ENCODE peak calls at places on chromosomes 11 and 22, in six cellular contexts. Q is IMR-90, V is adrenal gland, L is endodermal cell, T is hepatocyte, S is GM23248. E is an unnamed sample. For H3K4me1, the result is how much of the 10 kb centered on the place peaks cover.

GRCh38 chr11:36196476-36197099 is 92.6 kb downstream of the COMMD9 start:
- DNase-seq in Q (peak), V (no peak), L (no peak), T (peak), S (no peak), E (peak)

GRCh38 chr11:25596701-25597100 is 735.2 kb upstream of the ANO3 start:
- DNase-seq in Q (no peak), V (no peak), L (no peak), T (no peak), S (no peak), E (no peak)

GRCh38 chr11:8266246-8267241 is 2.9 kb upstream of the LMO1 start:
- DNase-seq in Q (no peak), V (no peak), L (peak), T (no peak), S (no peak), E (no peak)

GRCh38 chr11:1425439-1425838 is 35.7 kb downstream of the BRSK2 start:
- DNase-seq in Q (no peak), V (no peak), L (no peak), T (no peak), S (no peak), E (no peak)

GRCh38 chr11:91366816-91367215 is 857.8 kb upstream of the FAT3 start:
- DNase-seq in Q (no peak), V (no peak), L (no peak), T (no peak), S (no peak), E (no peak)

GRCh38 chr22:22977479-22978200 is 90.0 kb downstream of the IGLL5 start:
- DNase-seq in Q (no peak), V (no peak), L (no peak), T (no peak), S (no peak), E (no peak)

GRCh38 chr22:30336752-30337460 is 10.2 kb upstream of the TBC1D10A start:
- DNase-seq in Q (no peak), V (no peak), L (no peak), T (no peak), S (no peak), E (no peak)

GRCh38 chr11:44627911-44628729 is 62.7 kb downstream of the CD82 start:
- DNase-seq in Q (peak), V (peak), L (peak), T (peak), S (peak), E (peak)

GRCh38 chr22:38305481-38306448 is 11.5 kb downstream of the CSNK1E start:
- DNase-seq in Q (peak), V (no peak), L (peak), T (peak), S (peak), E (no peak)

GRCh38 chr22:17781319-17782031 is 7.2 kb upstream of the BID start:
- DNase-seq in Q (peak), V (peak), L (no peak), T (peak), S (peak), E (no peak)

GRCh38 chr22:37918580-37919274 is 12.6 kb downstream of the MICALL1 start:
- DNase-seq in Q (no peak), V (no peak), L (no peak), T (no peak), S (no peak), E (no peak)

GRCh38 chr22:24178502-24179440 is 2.5 kb upstream of the SUSD2 start:
- DNase-seq in Q (no peak), V (no peak), L (peak), T (no peak), S (peak), E (no peak)

GRCh38 chr22:47593911-47594311 is 831.5 kb downstream of the TBC1D22A start:
- DNase-seq in Q (no peak), V (no peak), L (peak), T (no peak), S (no peak), E (no peak)

GRCh38 chr11:67022961-67023956 is at the start of gene SYT12:
- DNase-seq in Q (no peak), V (peak), L (peak), T (peak), S (peak), E (no peak)

GRCh38 chr11:28836285-28837081 is 728.3 kb downstream of the METTL15 start:
- DNase-seq in Q (peak), V (no peak), L (no peak), T (peak), S (peak), E (no peak)

GRCh38 chr11:94838027-94838610 is 70.0 kb downstream of the AMOTL1 start:
- DNase-seq in Q (no peak), V (no peak), L (no peak), T (no peak), S (no peak), E (no peak)

GRCh38 chr11:2825261-2825885 is 60.2 kb downstream of the CDKN1C start:
- DNase-seq in Q (peak), V (peak), L (no peak), T (peak), S (peak), E (peak)

GRCh38 chr11:16862733-16863132 is 124.3 kb downstream of the C11orf58 start:
- DNase-seq in Q (no peak), V (no peak), L (no peak), T (no peak), S (peak), E (no peak)

GRCh38 chr11:110147965-110148709 is 54.9 kb downstream of the ZC3H12C start:
- DNase-seq in Q (peak), V (no peak), L (no peak), T (no peak), S (peak), E (no peak)

GRCh38 chr11:126710804-126711399 is 289.7 kb downstream of the KIRREL3 start:
- DNase-seq in Q (no peak), V (no peak), L (no peak), T (no peak), S (no peak), E (no peak)

GRCh38 chr11:74490945-74491344 is 2.6 kb downstream of the LIPT2 start:
- DNase-seq in Q (no peak), V (no peak), L (no peak), T (no peak), S (no peak), E (no peak)

GRCh38 chr11:10650630-10651029 is 42.9 kb downstream of the IRAG1 start:
- DNase-seq in Q (no peak), V (no peak), L (no peak), T (no peak), S (no peak), E (no peak)

GRCh38 chr11:36141595-36141994 is 147.6 kb downstream of the COMMD9 start:
- DNase-seq in Q (no peak), V (no peak), L (no peak), T (no peak), S (no peak), E (no peak)

GRCh38 chr22:20034143-20034542 is 13.2 kb downstream of the TANGO2 start:
- DNase-seq in Q (no peak), V (no peak), L (no peak), T (no peak), S (peak), E (no peak)

GRCh38 chr11:8045839-8046238 is 35.2 kb upstream of the TUB start:
- DNase-seq in Q (no peak), V (no peak), L (no peak), T (no peak), S (no peak), E (no peak)

GRCh38 chr22:27774200-27774599 is 27.4 kb downstream of the MN1 start:
- DNase-seq in Q (no peak), V (no peak), L (no peak), T (no peak), S (no peak), E (no peak)

GRCh38 chr22:47406896-47407295 is 644.4 kb downstream of the TBC1D22A start:
- DNase-seq in Q (no peak), V (no peak), L (no peak), T (no peak), S (no peak), E (no peak)

GRCh38 chr22:48222742-48223487 is 1460.5 kb downstream of the TBC1D22A start:
- DNase-seq in Q (no peak), V (no peak), L (no peak), T (no peak), S (no peak), E (no peak)

GRCh38 chr11:111452146-111452545 is 60.0 kb downstream of the BTG4 start:
- DNase-seq in Q (peak), V (no peak), L (peak), T (no peak), S (peak), E (no peak)

GRCh38 chr11:67371549-67372231 is 1.7 kb downstream of the CLCF1 start:
- DNase-seq in Q (peak), V (peak), L (peak), T (peak), S (peak), E (no peak)

GRCh38 chr11:93169950-93170561 is 27.7 kb downstream of the SLC36A4 start:
- DNase-seq in Q (peak), V (no peak), L (no peak), T (peak), S (peak), E (no peak)

GRCh38 chr11:103358251-103358650 is 249.0 kb downstream of the DYNC2H1 start:
- DNase-seq in Q (peak), V (no peak), L (no peak), T (no peak), S (no peak), E (no peak)

GRCh38 chr11:103349595-103349994 is 240.4 kb downstream of the DYNC2H1 start:
- DNase-seq in Q (no peak), V (no peak), L (no peak), T (no peak), S (no peak), E (no peak)

GRCh38 chr11:103359221-103359620 is 250.0 kb downstream of the DYNC2H1 start:
- DNase-seq in Q (peak), V (no peak), L (no peak), T (no peak), S (no peak), E (no peak)

DNA sequence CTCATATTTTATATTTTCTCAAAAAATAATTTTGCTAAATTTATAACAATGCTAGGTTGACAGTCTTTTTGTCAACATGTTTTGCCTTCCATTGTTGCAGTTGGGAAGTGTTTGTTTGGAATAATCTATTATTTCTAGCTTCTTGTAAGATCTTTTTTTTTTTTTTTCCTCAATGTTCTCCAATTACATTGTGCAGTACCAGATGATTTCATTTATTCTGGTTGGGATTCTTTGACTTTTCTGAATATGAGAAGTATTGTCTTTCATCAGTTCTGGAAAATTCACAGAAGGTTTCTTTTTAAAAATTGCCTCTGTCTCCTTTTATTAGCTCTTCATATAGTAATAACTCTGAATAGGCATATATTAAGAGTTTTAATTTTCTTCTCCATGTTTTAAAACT is 245.4 kb downstream of the DYNC2H1 start:
- DNase-seq in Q (no peak), V (no peak), L (no peak), T (no peak), S (no peak), E (no peak)
- H3K4me1 ChIP-seq in Q (under half), V (under half), L (under half), T (under half), S (under half), E (under half)

GRCh38 chr22:36419177-36419911 is 31.6 kb upstream of the MYH9 start:
- DNase-seq in Q (peak), V (peak), L (peak), T (peak), S (peak), E (peak)
- H3K27ac ChIP-seq in Q (peak), V (peak), L (no peak), T (peak), S (no peak), E (peak)

GRCh38 chr22:49962751-49963646 is 2.4 kb downstream of the PIM3 start:
- DNase-seq in Q (no peak), V (peak), L (peak), T (peak), S (no peak), E (peak)
- H3K4me1 ChIP-seq in Q (under half), V (half or more), L (under half), T (under half), S (under half), E (under half)

DNA sequence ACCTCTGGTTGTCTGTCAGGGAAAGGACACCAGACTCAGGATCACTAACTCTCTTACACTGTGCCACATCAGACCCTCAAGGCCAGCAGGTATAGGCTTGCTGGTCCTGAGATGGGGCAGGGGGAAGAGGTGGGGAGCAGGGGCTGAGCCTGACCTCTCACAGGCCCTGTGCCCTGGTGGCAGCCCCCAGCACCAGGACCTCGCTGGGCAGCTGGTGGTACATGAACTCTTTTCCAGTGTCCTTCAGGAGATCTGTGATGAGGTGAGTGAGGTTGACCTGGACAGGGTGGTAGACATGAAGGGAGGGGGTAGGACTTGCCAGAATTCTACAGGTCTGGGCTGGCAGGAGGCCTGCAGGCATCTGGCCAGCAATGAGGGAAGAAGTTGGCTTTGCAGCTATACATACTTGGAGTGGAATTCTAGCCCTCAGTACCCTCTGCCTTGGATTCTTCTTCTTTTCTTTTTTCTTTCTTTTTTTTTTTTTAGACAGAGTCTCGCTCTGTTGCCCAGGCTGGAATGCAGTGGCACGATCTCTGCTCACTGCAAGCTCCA is 1.4 kb downstream of the NUDT22 start:
- DNase-seq in Q (no peak), V (no peak), L (no peak), T (no peak), S (no peak), E (no peak)
- H3K27ac ChIP-seq in Q (no peak), V (no peak), L (no peak), T (no peak), S (no peak), E (no peak)

DNA sequence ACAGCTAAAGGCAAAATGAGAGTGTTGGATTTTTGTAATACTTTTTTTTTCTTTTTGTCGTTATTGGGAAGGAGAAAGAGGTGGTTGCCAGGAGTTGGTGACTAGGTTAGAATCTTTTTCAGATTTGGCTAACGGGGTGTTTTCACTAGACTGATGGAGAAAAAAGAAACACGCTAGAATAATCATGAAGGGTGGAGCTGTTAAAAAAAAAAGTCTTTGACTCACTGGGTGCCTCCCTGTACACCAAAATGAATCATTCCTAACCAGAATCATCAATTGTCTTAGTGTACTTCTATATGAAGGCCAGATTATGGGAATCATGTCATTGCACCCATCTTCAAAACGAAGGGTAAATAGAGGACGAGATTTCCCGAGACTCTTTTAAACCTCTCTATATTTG is 12.6 kb downstream of the BLID start:
- DNase-seq in Q (peak), V (no peak), L (no peak), T (no peak), S (peak), E (no peak)
- H3K4me1 ChIP-seq in Q (under half), V (under half), L (under half), T (under half), S (half or more), E (under half)

GRCh38 chr11:12220305-12220704 is 109.9 kb downstream of the MICAL2 start:
- DNase-seq in Q (no peak), V (peak), L (no peak), T (no peak), S (no peak), E (peak)

GRCh38 chr11:12222099-12222751 is 111.8 kb downstream of the MICAL2 start:
- DNase-seq in Q (no peak), V (no peak), L (no peak), T (no peak), S (no peak), E (peak)

GRCh38 chr11:12219732-12220131 is 109.3 kb downstream of the MICAL2 start:
- DNase-seq in Q (peak), V (no peak), L (no peak), T (no peak), S (no peak), E (no peak)

GRCh38 chr11:12218909-12219308 is 108.5 kb downstream of the MICAL2 start:
- DNase-seq in Q (no peak), V (no peak), L (no peak), T (peak), S (no peak), E (no peak)

DNA sequence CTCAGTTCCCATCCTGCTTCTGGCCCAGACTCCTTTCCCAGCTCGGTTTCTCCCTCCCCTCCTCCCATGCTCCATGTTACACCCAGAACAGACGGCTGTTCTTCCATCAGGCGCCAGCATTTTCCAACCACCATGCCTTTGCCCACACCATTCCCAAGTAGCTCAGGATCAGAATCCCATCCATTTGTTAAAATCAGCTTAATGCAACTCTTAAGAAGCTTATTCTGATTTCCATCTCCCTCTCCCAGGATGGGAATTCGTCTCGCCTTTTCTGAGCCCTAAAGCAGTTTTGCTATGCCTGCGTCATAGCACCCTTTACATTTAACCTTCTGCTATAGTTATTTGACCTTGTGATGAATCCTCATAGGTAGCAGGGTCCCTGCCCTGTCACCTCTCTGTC is 110.7 kb downstream of the MICAL2 start:
- DNase-seq in Q (no peak), V (no peak), L (no peak), T (no peak), S (no peak), E (no peak)
- H3K27ac ChIP-seq in Q (no peak), V (no peak), L (no peak), T (no peak), S (no peak), E (peak)

GRCh38 chr11:65576232-65576866 is 496 bp downstream of the EHBP1L1 start:
- DNase-seq in Q (no peak), V (peak), L (no peak), T (no peak), S (peak), E (peak)

GRCh38 chr11:65573391-65574146 is 1.2 kb downstream of the FAM89B start:
- DNase-seq in Q (no peak), V (peak), L (no peak), T (no peak), S (peak), E (peak)

GRCh38 chr11:65574147-65574962 is 1.5 kb upstream of the EHBP1L1 start:
- DNase-seq in Q (peak), V (peak), L (peak), T (peak), S (peak), E (peak)

GRCh38 chr11:65575568-65576231 is at the start of gene EHBP1L1:
- DNase-seq in Q (peak), V (peak), L (peak), T (peak), S (peak), E (peak)

DNA sequence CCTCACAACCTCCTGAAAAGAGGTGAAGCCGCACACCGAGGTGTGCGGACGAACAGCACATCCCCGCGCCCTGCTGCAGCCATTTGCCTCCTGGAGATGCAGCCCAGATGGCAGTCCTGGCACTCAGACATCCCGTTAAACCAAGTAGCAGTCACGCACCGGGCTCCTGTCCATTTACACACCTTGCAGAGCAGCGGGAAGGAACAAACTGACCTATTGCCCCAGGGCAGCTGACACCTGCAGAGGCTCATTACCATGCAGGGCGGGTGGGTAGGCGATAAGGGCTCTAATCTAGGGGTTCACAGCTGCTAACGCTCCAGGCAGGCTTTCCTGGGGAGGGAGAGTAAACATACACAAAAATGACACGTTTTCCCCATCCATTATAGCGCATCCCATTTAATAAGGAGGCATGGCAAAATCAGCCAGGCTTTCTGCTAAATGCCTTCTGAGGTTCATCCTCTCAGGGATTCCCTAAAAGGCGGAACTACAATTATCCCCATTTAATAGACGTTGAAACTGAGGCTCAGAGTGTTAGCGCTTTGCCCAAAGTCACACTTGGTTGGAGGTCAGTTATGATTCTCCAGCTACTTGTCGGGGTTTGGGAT is 788 bp upstream of the EHBP1L1 start:
- DNase-seq in Q (no peak), V (peak), L (peak), T (peak), S (peak), E (no peak)
- H3K4me1 ChIP-seq in Q (under half), V (under half), L (under half), T (half or more), S (under half), E (under half)

E was measured in ovary.